ENCODE peak calls at places on chromosome 7, in ten cellular contexts. X is vagina; D is CD4-positive, alpha-beta memory T cell; U is PC-9; G is dorsolateral prefrontal cortex; Z is BE2C; L is BJ; W is neural progenitor cell; A is brain microvascular endothelial cell; I is kidney epithelial cell. H is an unnamed sample. For H3K27me3, the result is how much of the 10 kb centered on the place peaks cover.

GRCh38 chr7:92769844-92770243 is 66.5 kb downstream of the CDK6 start:
- DNase-seq in I (no peak), Z (no peak), G (no peak), W (no peak), X (no peak), U (no peak), A (no peak), D (no peak), L (no peak), H (no peak)

GRCh38 chr7:15556706-15557105 is 5.1 kb downstream of the AGMO start:
- DNase-seq in Z (no peak), D (no peak), W (no peak), A (no peak), X (no peak), I (no peak), G (no peak), U (no peak), L (no peak), H (no peak)

GRCh38 chr7:140209866-140210609 is 33.3 kb upstream of the KDM7A start:
- DNase-seq in I (no peak), D (peak), W (no peak), X (no peak), Z (no peak), G (no peak), L (no peak), A (no peak), U (no peak), H (no peak)

GRCh38 chr7:139592801-139593461 is 69.4 kb downstream of the CLEC2L start:
- DNase-seq in D (no peak), A (no peak), U (no peak), L (no peak), Z (no peak), W (no peak), I (no peak), X (peak), G (no peak), H (no peak)

GRCh38 chr7:7201583-7202374 is 19.4 kb downstream of the C1GALT1 start:
- DNase-seq in D (peak), X (no peak), L (no peak), G (no peak), Z (peak), W (peak), A (no peak), U (peak), I (peak), H (peak)

GRCh38 chr7:129469930-129470329 is 32.4 kb upstream of the SMKR1 start:
- DNase-seq in A (no peak), W (no peak), I (no peak), Z (no peak), U (no peak), D (no peak), L (no peak), G (no peak), X (no peak), H (no peak)

GRCh38 chr7:132145466-132145865 is 430.8 kb downstream of the PLXNA4 start:
- DNase-seq in Z (no peak), A (peak), W (peak), U (peak), I (peak), L (no peak), D (no peak), X (no peak), G (peak), H (peak)

GRCh38 chr7:37549542-37549941 is 100.9 kb upstream of the ELMO1 start:
- DNase-seq in U (no peak), L (no peak), I (no peak), W (no peak), A (no peak), Z (no peak), X (no peak), G (no peak), D (no peak), H (no peak)

GRCh38 chr7:8141070-8141469 is 120.9 kb downstream of the ICA1 start:
- DNase-seq in G (no peak), U (no peak), A (no peak), X (no peak), I (no peak), Z (no peak), D (no peak), L (no peak), W (no peak), H (no peak)

GRCh38 chr7:371779-372545 is 82.0 kb downstream of the FOXL3 start:
- DNase-seq in I (no peak), Z (peak), X (no peak), W (no peak), L (no peak), D (no peak), G (peak), U (no peak), A (no peak), H (no peak)

GRCh38 chr7:100443096-100443840 is 7.0 kb upstream of the PPP1R35 start:
- DNase-seq in U (no peak), I (no peak), L (no peak), A (no peak), G (no peak), Z (no peak), X (no peak), W (no peak), D (no peak), H (no peak)

GRCh38 chr7:47428780-47429472 is 153.0 kb downstream of the TNS3 start:
- DNase-seq in A (no peak), D (no peak), Z (no peak), X (no peak), I (no peak), U (no peak), W (no peak), L (no peak), G (no peak), H (no peak)

GRCh38 chr7:133562617-133563016 is 309.7 kb downstream of the EXOC4 start:
- DNase-seq in U (no peak), W (no peak), I (no peak), G (no peak), Z (no peak), D (no peak), X (no peak), L (peak), A (no peak), H (no peak)

GRCh38 chr7:4325732-4326131 is 356.4 kb upstream of the FOXK1 start:
- DNase-seq in U (no peak), A (no peak), Z (no peak), X (no peak), I (no peak), D (no peak), L (no peak), G (no peak), W (no peak), H (no peak)

GRCh38 chr7:138979988-138980574 is 1.1 kb downstream of the KIAA1549 start:
- DNase-seq in X (no peak), W (peak), A (no peak), L (no peak), D (no peak), Z (peak), U (no peak), I (no peak), G (no peak), H (no peak)

GRCh38 chr7:122887198-122887597 is 938 bp upstream of the CADPS2 start:
- DNase-seq in I (peak), X (no peak), L (no peak), G (peak), Z (peak), D (no peak), U (peak), W (peak), A (peak), H (peak)

GRCh38 chr7:159036916-159037605 is 107.6 kb downstream of the VIPR2 start:
- DNase-seq in Z (no peak), L (no peak), X (peak), I (no peak), G (peak), U (no peak), A (no peak), W (no peak), D (no peak), H (peak)

GRCh38 chr7:123797673-123798526 is 47.1 kb upstream of the HYAL4 start:
- DNase-seq in W (peak), Z (no peak), X (no peak), D (no peak), U (peak), G (no peak), L (peak), A (peak), I (peak), H (peak)

GRCh38 chr7:23454880-23455526 is 15.3 kb downstream of the IGF2BP3 start:
- DNase-seq in X (no peak), Z (no peak), U (no peak), W (no peak), A (no peak), G (no peak), I (no peak), D (no peak), L (no peak), H (peak)

GRCh38 chr7:47143344-47143743 is 438.6 kb downstream of the TNS3 start:
- DNase-seq in A (no peak), G (no peak), D (no peak), I (no peak), Z (no peak), L (peak), U (no peak), W (no peak), X (no peak), H (no peak)

GRCh38 chr7:127365164-127365956 is 27.1 kb downstream of the ZNF800 start:
- DNase-seq in U (no peak), L (no peak), X (no peak), W (no peak), D (no peak), I (no peak), Z (no peak), G (no peak), A (peak), H (peak)

GRCh38 chr7:90320418-90320800 is 695 bp downstream of the FAM237B start:
- DNase-seq in X (no peak), W (no peak), U (no peak), A (no peak), G (no peak), L (no peak), Z (no peak), I (no peak), D (no peak), H (no peak)

GRCh38 chr7:31098606-31099360 is 46.7 kb downstream of the ADCYAP1R1 start:
- DNase-seq in W (no peak), U (no peak), D (no peak), A (no peak), Z (peak), X (peak), L (no peak), G (no peak), I (no peak), H (no peak)

GRCh38 chr7:90816511-90817142 is 220.5 kb downstream of the CDK14 start:
- DNase-seq in W (no peak), D (no peak), Z (no peak), X (no peak), U (peak), I (peak), A (peak), G (no peak), L (peak), H (peak)

GRCh38 chr7:42183547-42183946 is 53.5 kb downstream of the GLI3 start:
- DNase-seq in U (no peak), L (no peak), Z (no peak), X (no peak), I (no peak), W (no peak), D (no peak), G (no peak), A (peak), H (no peak)

GRCh38 chr7:77747178-77747577 is 50.9 kb downstream of the RSBN1L start:
- DNase-seq in I (no peak), W (no peak), A (no peak), L (no peak), G (no peak), X (no peak), U (no peak), Z (no peak), D (no peak), H (no peak)

GRCh38 chr7:5776894-5777645 is 4.4 kb downstream of the RNF216 start:
- DNase-seq in Z (no peak), X (no peak), D (peak), I (no peak), L (no peak), W (no peak), A (no peak), U (no peak), G (no peak), H (no peak)

GRCh38 chr7:66352071-66352470 is 146.9 kb downstream of the TPST1 start:
- DNase-seq in A (peak), X (no peak), Z (no peak), D (no peak), W (peak), I (peak), G (no peak), U (no peak), L (no peak), H (no peak)

GRCh38 chr7:94223375-94224084 is 171.2 kb upstream of the COL1A2 start:
- DNase-seq in U (no peak), A (peak), I (peak), G (no peak), W (peak), L (no peak), X (no peak), Z (no peak), D (no peak), H (peak)

DNA sequence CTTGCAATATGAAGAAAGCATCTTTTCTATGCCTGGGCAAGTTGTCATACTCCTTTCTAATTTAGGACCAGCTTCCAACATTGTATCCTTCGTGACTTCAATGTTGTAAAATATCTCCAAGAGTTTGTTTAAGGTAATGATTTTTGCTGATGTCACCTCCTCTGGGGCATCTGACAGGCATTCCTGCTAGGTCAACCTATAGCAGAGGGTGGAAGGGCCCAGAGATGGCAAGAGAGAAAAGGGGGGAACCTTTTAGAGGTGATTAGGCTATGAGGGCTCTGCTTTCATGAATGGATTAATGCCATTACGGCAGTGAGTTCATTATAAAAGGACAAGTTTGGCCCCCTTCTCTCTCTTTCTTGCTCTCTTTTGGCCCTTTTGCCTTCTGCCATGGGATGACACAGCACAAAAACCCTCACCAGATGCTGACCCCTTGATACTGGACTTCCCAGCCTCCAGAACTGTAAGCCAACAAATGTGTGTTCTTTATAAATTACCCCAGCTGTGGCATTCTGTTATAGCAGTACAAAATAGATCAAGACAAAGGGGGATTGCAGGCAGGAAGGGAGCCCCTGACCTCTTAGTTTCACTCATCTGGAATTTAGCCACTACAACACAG is 195.8 kb downstream of the CFTR start:
- DNase-seq in G (no peak), X (no peak), L (no peak), I (no peak), U (no peak), A (no peak), Z (no peak), W (no peak), D (no peak), H (no peak)
- H3K27me3 ChIP-seq in G (under half), X (under half), L (under half), I (under half), U (under half), A (under half), Z (under half), W (under half), D (under half), H (under half)

DNA sequence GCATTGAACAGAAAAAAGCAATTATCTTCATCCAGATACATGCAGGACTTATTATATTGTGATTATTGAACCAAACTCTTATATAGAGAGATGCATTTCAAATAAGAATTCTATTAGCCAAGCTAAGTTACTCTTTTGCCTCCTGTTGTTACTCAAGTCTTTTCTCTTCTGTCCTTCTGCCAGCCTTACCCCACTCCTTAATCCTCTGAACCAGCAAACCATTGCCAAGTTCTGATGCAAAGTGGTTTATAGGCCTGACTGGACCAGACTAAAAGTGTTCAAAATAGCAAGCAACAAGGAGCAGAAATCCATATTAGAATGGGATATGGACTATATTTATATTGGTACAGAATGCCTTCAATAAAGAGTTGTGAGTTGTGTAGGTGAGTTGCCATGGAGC is 2.2 kb upstream of the SLC26A4 start:
- DNase-seq in Z (no peak), X (no peak), I (no peak), U (no peak), G (no peak), A (no peak), D (no peak), W (no peak), L (no peak), H (no peak)
- H3K27me3 ChIP-seq in Z (under half), X (under half), I (under half), U (under half), G (under half), A (under half), D (under half), W (half or more), L (under half), H (under half)

GRCh38 chr7:33300742-33301141 is 171.4 kb downstream of the BBS9 start:
- DNase-seq in I (no peak), A (no peak), Z (no peak), D (no peak), L (no peak), G (no peak), X (no peak), U (no peak), W (no peak), H (no peak)

GRCh38 chr7:33299425-33299824 is 170.1 kb downstream of the BBS9 start:
- DNase-seq in L (no peak), W (no peak), U (no peak), A (no peak), I (no peak), G (no peak), X (no peak), Z (no peak), D (no peak), H (no peak)

GRCh38 chr7:33300131-33300530 is 170.8 kb downstream of the BBS9 start:
- DNase-seq in I (no peak), U (no peak), D (no peak), A (no peak), W (no peak), Z (no peak), X (no peak), G (no peak), L (no peak), H (no peak)

DNA sequence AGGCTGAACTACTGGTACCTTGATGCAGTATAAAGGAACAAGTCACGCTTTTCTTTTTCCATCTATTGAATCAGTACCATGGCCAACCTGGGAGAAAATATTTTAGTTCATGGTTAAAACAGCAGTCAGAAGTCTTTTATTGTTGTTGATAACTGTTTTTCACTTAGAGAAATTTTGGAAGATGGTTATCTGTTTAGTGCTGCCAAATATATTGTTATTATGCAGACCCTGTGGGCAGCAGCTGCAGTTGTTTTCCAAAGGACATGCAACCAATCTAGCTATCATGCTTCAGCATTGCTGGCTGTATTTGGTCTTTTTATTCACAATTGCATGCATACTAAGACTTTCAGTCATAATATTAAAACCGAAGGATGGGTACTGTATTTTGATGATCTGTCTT is 169.5 kb downstream of the BBS9 start:
- DNase-seq in D (no peak), W (no peak), A (no peak), X (no peak), L (no peak), G (no peak), Z (no peak), U (no peak), I (no peak), H (no peak)
- H3K27me3 ChIP-seq in D (under half), W (under half), A (under half), X (under half), L (under half), G (under half), Z (under half), U (under half), I (under half), H (under half)

DNA sequence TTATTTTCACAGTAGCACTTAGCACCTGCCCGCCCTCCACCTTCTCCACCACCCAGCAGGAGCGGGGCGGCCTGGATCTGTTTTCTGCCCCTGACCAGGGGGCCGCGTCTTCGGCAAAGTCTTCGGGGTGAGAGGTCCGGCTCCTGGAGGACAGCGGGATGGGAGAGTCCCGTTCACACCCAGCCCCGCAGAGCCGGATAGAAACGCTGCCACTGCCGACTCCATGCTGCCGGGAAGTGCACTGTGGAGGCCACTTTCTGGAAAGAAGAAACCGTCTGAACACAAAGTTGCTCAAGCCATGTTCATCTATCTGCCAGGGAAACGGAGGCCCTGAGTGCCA is 14.5 kb upstream of the ZNF273 start:
- DNase-seq in A (no peak), L (no peak), D (peak), I (no peak), X (peak), U (no peak), Z (no peak), G (no peak), W (no peak), H (no peak)
- H3K27me3 ChIP-seq in A (under half), L (under half), D (under half), I (under half), X (under half), U (under half), Z (under half), G (under half), W (under half), H (under half)

DNA sequence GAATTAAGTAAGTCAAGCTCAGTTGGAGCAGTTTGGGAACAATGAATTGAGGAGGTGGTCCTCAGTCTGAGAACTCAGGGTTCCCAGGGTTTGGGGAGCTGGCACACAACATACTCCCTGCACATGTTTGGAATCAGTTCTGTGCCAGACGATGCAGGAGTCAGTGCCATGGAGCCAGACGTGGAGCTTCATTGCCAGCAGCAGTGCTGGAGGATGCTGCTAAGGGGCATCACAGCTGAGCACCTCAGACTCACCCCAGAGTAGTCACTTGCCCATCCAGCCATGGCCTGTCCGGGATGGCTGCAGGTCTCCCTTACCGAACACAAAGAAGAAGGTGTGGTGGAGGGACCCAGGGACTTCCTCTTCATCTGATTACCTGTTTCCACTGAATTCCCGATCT is 7.9 kb downstream of the GIMAP5 start:
- DNase-seq in U (no peak), A (no peak), W (no peak), X (peak), Z (no peak), G (no peak), I (no peak), L (no peak), D (no peak), H (no peak)
- H3K27me3 ChIP-seq in U (half or more), A (under half), W (half or more), X (under half), Z (half or more), G (under half), I (under half), L (under half), D (under half), H (under half)

DNA sequence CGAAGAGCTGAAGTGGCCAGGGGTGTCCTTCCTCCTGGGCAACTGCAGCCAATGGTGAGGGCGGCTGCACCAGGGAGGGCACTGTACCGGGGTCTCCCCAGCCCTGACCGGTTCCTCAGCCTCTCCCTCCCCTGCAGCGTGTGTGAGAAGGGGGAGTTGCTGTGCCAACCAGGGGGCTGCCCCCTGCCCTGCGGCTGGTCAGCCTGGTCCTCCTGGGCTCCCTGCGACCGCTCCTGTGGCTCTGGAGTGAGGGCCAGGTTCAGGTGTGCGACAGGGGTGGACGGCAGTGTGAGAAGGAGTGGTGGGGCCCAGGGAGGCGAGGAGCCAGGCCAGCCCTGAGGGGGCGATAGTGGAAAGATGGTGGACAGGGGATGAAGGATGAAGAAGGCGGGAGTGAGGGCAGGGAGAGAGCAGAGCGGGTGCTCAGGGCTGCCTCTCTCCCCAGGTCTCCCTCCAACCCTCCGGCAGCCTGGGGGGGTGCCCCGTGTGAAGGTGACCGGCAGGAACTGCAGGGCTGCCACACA is 30.2 kb upstream of the ZNF467 start:
- DNase-seq in U (no peak), D (no peak), W (no peak), X (no peak), I (no peak), G (no peak), L (no peak), Z (no peak), A (no peak), H (no peak)
- H3K27me3 ChIP-seq in U (half or more), D (under half), W (under half), X (under half), I (under half), G (under half), L (under half), Z (under half), A (under half), H (under half)